ENCODE peak calls at places on chromosomes 2 and 18, in ten cellular contexts. E, H, X, J, K, G, T, D, I and B are unnamed samples.

GRCh38 chr2:198054299-198054698 is 249.9 kb downstream of the PLCL1 start:
- DNase-seq in E (no peak), H (no peak), X (no peak), J (peak; percentile 2), K (no peak), G (peak; percentile 20), T (peak; percentile 21), D (peak; percentile 1), I (peak; percentile 60), B (no peak)

GRCh38 chr2:144835634-144836351 is 315.9 kb upstream of the ZEB2 start:
- DNase-seq in E (no peak), H (no peak), X (no peak), J (no peak), K (peak; percentile 74), G (no peak), T (no peak), D (peak; percentile 12), I (no peak), B (no peak)

GRCh38 chr2:143686585-143687164 is 557.5 kb downstream of the ARHGAP15 start:
- DNase-seq in E (no peak), H (no peak), X (peak; percentile 20), J (no peak), K (peak; percentile 33), G (no peak), T (peak; percentile 47), D (peak; percentile 28), I (peak; percentile 43), B (no peak)

GRCh38 chr2:207747653-207748560 is 21.8 kb downstream of the FZD5 start:
- DNase-seq in E (no peak), H (no peak), X (no peak), J (no peak), K (peak; percentile 85), G (no peak), T (no peak), D (no peak), I (no peak), B (peak; percentile 73)

GRCh38 chr2:162301151-162301804 is 17.2 kb downstream of the IFIH1 start:
- DNase-seq in E (no peak), H (peak; percentile 21), X (peak; percentile 30), J (peak; percentile 14), K (peak; percentile 41), G (no peak), T (peak; percentile 34), D (peak; percentile 41), I (peak; percentile 69), B (peak; percentile 9)

GRCh38 chr18:43888601-43889000 is 611.3 kb upstream of the SYT4 start:
- DNase-seq in E (no peak), H (no peak), X (no peak), J (no peak), K (no peak), G (no peak), T (no peak), D (no peak), I (no peak), B (no peak)

GRCh38 chr2:144875996-144876395 is 356.1 kb upstream of the ZEB2 start:
- DNase-seq in E (no peak), H (no peak), X (no peak), J (no peak), K (no peak), G (no peak), T (no peak), D (no peak), I (no peak), B (no peak)

GRCh38 chr2:119195887-119196286 is 27.7 kb upstream of the STEAP3 start:
- DNase-seq in E (no peak), H (no peak), X (no peak), J (no peak), K (no peak), G (no peak), T (no peak), D (no peak), I (no peak), B (no peak)

GRCh38 chr18:46333371-46334199 is 229.4 kb downstream of the HAUS1 start:
- DNase-seq in E (peak; percentile 56), H (peak; percentile 42), X (no peak), J (peak; percentile 18), K (peak; percentile 52), G (peak; percentile 45), T (peak; percentile 8), D (peak; percentile 22), I (peak; percentile 30), B (no peak)

GRCh38 chr2:159959136-159959535 is 103.3 kb downstream of the PLA2R1 start:
- DNase-seq in E (no peak), H (no peak), X (no peak), J (no peak), K (no peak), G (no peak), T (no peak), D (no peak), I (no peak), B (no peak)

GRCh38 chr2:187477041-187477440 is 29.0 kb upstream of the CALCRL start:
- DNase-seq in E (no peak), H (no peak), X (no peak), J (no peak), K (no peak), G (no peak), T (no peak), D (no peak), I (no peak), B (no peak)

GRCh38 chr2:82230406-82230805 is 1925.9 kb upstream of the LRRTM1 start:
- DNase-seq in E (no peak), H (no peak), X (no peak), J (no peak), K (no peak), G (no peak), T (no peak), D (no peak), I (no peak), B (no peak)

DNA sequence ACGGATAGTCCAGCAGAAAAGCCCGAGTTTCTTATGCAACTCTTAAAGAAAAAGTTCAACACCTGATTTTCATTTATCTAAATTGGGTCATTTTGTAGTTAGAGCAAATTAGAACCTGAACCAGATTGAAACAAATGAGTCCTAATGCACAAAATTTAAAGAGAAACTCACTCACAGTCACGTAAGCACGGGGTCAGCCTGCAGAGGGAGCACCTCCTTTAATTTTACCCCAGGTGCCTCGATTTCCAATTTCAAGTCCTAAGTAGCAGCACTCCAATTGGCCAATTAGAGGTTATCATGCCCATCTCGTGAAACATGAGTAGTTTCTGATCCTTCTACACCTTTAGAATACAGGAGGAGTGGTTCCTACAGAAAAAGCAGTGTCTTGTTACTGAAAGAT is 1929.7 kb upstream of the LRRTM1 start:
- DNase-seq in E (no peak), H (no peak), X (no peak), J (no peak), K (no peak), G (no peak), T (no peak), D (no peak), I (no peak), B (no peak)
- H3K36me3 ChIP-seq in E (no peaks in the 10 kb centered on the region), H (no peaks in the 10 kb centered on the region), X (no peaks in the 10 kb centered on the region), J (no peaks in the 10 kb centered on the region), K (no peaks in the 10 kb centered on the region), G (no peaks in the 10 kb centered on the region), T (no peaks in the 10 kb centered on the region), D (no peaks in the 10 kb centered on the region), I (no peaks in the 10 kb centered on the region), B (no peaks in the 10 kb centered on the region)

GRCh38 chr2:236042087-236042486 is 126.1 kb downstream of the GBX2 start:
- DNase-seq in E (no peak), H (no peak), X (no peak), J (no peak), K (no peak), G (no peak), T (no peak), D (no peak), I (no peak), B (no peak)
- H3K36me3 ChIP-seq in E (peaks cover 6% of the 10 kb centered on the region), H (peaks cover 36% of the 10 kb centered on the region), X (no peaks in the 10 kb centered on the region), J (no peaks in the 10 kb centered on the region), K (peaks cover 14% of the 10 kb centered on the region), G (peaks cover 28% of the 10 kb centered on the region), T (peaks cover 2% of the 10 kb centered on the region), D (no peaks in the 10 kb centered on the region), I (no peaks in the 10 kb centered on the region), B (no peaks in the 10 kb centered on the region)

DNA sequence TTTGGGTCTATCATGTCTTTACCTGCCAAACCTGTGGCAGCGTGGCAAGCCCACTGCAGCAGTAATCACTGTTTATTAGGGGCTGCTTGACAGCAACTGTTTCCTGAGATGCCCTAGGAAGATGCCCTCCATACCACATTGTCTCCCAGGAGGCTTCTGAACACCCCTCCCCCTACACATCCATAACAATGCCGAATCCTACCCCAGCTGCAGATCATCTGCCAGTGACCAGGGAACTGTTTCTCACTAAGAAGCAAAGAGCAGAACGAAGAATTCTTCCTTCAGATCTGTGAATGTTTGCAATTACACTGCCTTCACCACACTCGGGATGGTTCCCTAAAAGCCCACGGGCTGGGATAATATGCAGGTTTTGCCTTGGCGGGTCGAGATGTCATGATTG is 127.8 kb downstream of the VIT start:
- DNase-seq in E (no peak), H (no peak), X (no peak), J (no peak), K (no peak), G (no peak), T (no peak), D (no peak), I (no peak), B (no peak)
- H3K36me3 ChIP-seq in E (no peaks in the 10 kb centered on the region), H (no peaks in the 10 kb centered on the region), X (no peaks in the 10 kb centered on the region), J (no peaks in the 10 kb centered on the region), K (no peaks in the 10 kb centered on the region), G (no peaks in the 10 kb centered on the region), T (no peaks in the 10 kb centered on the region), D (no peaks in the 10 kb centered on the region), I (no peaks in the 10 kb centered on the region), B (no peaks in the 10 kb centered on the region)

DNA sequence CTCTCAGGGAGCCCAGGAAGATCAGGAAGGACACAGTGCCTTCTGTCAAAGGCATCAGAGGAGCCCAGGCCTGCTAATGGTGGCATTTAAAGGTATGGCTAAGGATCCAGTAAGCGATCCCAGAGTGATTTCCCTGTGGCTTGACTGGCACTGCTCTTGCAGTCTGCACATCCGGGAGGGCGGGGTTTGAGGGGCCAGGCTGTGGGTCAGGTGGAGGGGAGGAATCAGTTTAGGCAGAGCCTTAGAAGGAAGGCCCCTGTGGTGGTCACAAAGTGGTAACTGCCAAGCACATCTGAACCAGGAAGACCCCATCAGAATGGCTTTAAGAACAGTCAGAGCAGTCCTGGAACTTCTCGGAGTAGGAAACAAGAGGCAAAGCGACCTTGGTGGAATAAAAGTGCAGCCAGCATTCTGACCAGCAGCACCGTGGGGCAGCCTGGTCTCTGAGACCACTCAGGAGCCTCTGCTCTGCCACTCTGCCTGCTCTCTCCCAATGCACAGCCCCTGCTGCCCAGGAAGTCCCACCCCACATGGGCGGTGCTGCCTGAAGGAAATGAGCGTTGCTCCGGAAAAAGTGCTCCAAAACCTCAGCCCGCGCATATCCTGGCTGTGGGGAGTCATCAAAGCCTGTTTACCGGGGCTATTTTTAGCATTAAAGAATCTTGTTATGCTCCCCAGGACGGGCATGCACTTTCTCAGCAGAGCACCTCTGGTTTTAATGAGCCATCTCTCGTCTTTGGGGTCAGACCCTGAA is 54.4 kb downstream of the EPAS1 start:
- DNase-seq in E (no peak), H (peak; percentile 75), X (no peak), J (no peak), K (no peak), G (peak; percentile 58), T (no peak), D (no peak), I (no peak), B (no peak)
- H3K36me3 ChIP-seq in E (peaks cover 3% of the 10 kb centered on the region), H (peaks cover 72% of the 10 kb centered on the region), X (no peaks in the 10 kb centered on the region), J (peaks cover 91% of the 10 kb centered on the region), K (peaks cover 8% of the 10 kb centered on the region), G (peaks cover 74% of the 10 kb centered on the region), T (no peaks in the 10 kb centered on the region), D (no peaks in the 10 kb centered on the region), I (no peaks in the 10 kb centered on the region), B (peaks cover 56% of the 10 kb centered on the region)